ENCODE peak calls at places on chromosomes 5 and 9, in eight cellular contexts. One of them, this sample, is unnamed.

GRCh38 chr5:147691134-147691533 is 91.4 kb downstream of the JAKMIP2 start:
- DNase-seq in GM20000: no peak
- DNase-seq in iris pigment epithelial cell: no peak
- DNase-seq in EL: no peak
- DNase-seq in naive B cell: no peak
- DNase-seq in substantia nigra: no peak
- DNase-seq in neural crest cell: no peak
- DNase-seq in A549: no peak
- DNase-seq in this sample: no peak

GRCh38 chr5:77851229-77852067 is 75.3 kb upstream of the TBCA start:
- DNase-seq in iris pigment epithelial cell: peak; percentile 32
- DNase-seq in GM20000: peak; percentile 75
- DNase-seq in neural crest cell: peak; percentile 29
- DNase-seq in A549: no peak
- DNase-seq in EL: peak; percentile 40
- DNase-seq in naive B cell: peak; percentile 13
- DNase-seq in substantia nigra: no peak
- DNase-seq in this sample: peak; percentile 40

GRCh38 chr9:72338631-72339030 is 26.4 kb downstream of the ZFAND5 start:
- DNase-seq in EL: no peak
- DNase-seq in neural crest cell: no peak
- DNase-seq in A549: no peak
- DNase-seq in GM20000: no peak
- DNase-seq in iris pigment epithelial cell: no peak
- DNase-seq in substantia nigra: no peak
- DNase-seq in naive B cell: no peak
- DNase-seq in this sample: no peak

GRCh38 chr5:173155912-173156311 is 11.6 kb downstream of the BNIP1 start:
- DNase-seq in A549: no peak
- DNase-seq in EL: no peak
- DNase-seq in iris pigment epithelial cell: no peak
- DNase-seq in neural crest cell: no peak
- DNase-seq in GM20000: no peak
- DNase-seq in naive B cell: no peak
- DNase-seq in substantia nigra: no peak
- DNase-seq in this sample: no peak

GRCh38 chr9:123299558-123300126 is 31.3 kb upstream of the STRBP start:
- DNase-seq in substantia nigra: no peak
- DNase-seq in GM20000: no peak
- DNase-seq in A549: no peak
- DNase-seq in iris pigment epithelial cell: no peak
- DNase-seq in EL: no peak
- DNase-seq in neural crest cell: no peak
- DNase-seq in naive B cell: no peak
- DNase-seq in this sample: no peak

GRCh38 chr9:70043285-70043684 is 363 bp upstream of the MAMDC2 start:
- DNase-seq in naive B cell: no peak
- DNase-seq in A549: no peak
- DNase-seq in iris pigment epithelial cell: no peak
- DNase-seq in substantia nigra: no peak
- DNase-seq in EL: no peak
- DNase-seq in neural crest cell: no peak
- DNase-seq in GM20000: no peak
- DNase-seq in this sample: no peak

GRCh38 chr5:141876628-141877477 is 1.4 kb downstream of the PCDH1 start:
- DNase-seq in naive B cell: no peak
- DNase-seq in iris pigment epithelial cell: no peak
- DNase-seq in substantia nigra: no peak
- DNase-seq in neural crest cell: no peak
- DNase-seq in A549: no peak
- DNase-seq in GM20000: no peak
- DNase-seq in EL: no peak
- DNase-seq in this sample: no peak

GRCh38 chr9:35812025-35812602 is at the start of gene SPAG8:
- DNase-seq in A549: peak; percentile 98
- DNase-seq in naive B cell: peak; percentile 92
- DNase-seq in substantia nigra: peak; percentile 75
- DNase-seq in neural crest cell: peak; percentile 77
- DNase-seq in GM20000: peak; percentile 93
- DNase-seq in EL: peak; percentile 97
- DNase-seq in iris pigment epithelial cell: peak; percentile 98
- DNase-seq in this sample: peak; percentile 93

GRCh38 chr9:4741365-4742031 is 496 bp upstream of the AK3 start:
- DNase-seq in naive B cell: no peak
- DNase-seq in neural crest cell: peak; percentile 12
- DNase-seq in A549: peak; percentile 32
- DNase-seq in GM20000: peak; percentile 26
- DNase-seq in EL: peak; percentile 15
- DNase-seq in iris pigment epithelial cell: peak; percentile 17
- DNase-seq in substantia nigra: no peak
- DNase-seq in this sample: no peak

GRCh38 chr5:171388816-171389168 is 1.1 kb downstream of the NPM1 start:
- DNase-seq in A549: no peak
- DNase-seq in iris pigment epithelial cell: no peak
- DNase-seq in substantia nigra: no peak
- DNase-seq in naive B cell: no peak
- DNase-seq in GM20000: no peak
- DNase-seq in EL: no peak
- DNase-seq in neural crest cell: no peak
- DNase-seq in this sample: no peak

GRCh38 chr5:135560858-135561257 is 17.9 kb downstream of the CXCL14 start:
- DNase-seq in iris pigment epithelial cell: peak; percentile 71
- DNase-seq in EL: peak; percentile 76
- DNase-seq in neural crest cell: peak; percentile 92
- DNase-seq in substantia nigra: peak; percentile 78
- DNase-seq in A549: peak; percentile 86
- DNase-seq in GM20000: peak; percentile 79
- DNase-seq in naive B cell: peak; percentile 20
- DNase-seq in this sample: peak; percentile 86

GRCh38 chr9:36772449-36773370 is 200.0 kb downstream of the MELK start:
- DNase-seq in naive B cell: no peak
- DNase-seq in EL: peak; percentile 15
- DNase-seq in substantia nigra: no peak
- DNase-seq in A549: no peak
- DNase-seq in iris pigment epithelial cell: peak; percentile 42
- DNase-seq in neural crest cell: no peak
- DNase-seq in GM20000: no peak
- DNase-seq in this sample: no peak

GRCh38 chr9:27453860-27454553 is 70.1 kb upstream of the IFNK start:
- DNase-seq in substantia nigra: no peak
- DNase-seq in iris pigment epithelial cell: no peak
- DNase-seq in naive B cell: no peak
- DNase-seq in A549: no peak
- DNase-seq in GM20000: no peak
- DNase-seq in neural crest cell: no peak
- DNase-seq in EL: peak; percentile 10
- DNase-seq in this sample: no peak

GRCh38 chr5:124628251-124628650 is 118.2 kb downstream of the ZNF608 start:
- DNase-seq in iris pigment epithelial cell: no peak
- DNase-seq in A549: no peak
- DNase-seq in EL: no peak
- DNase-seq in GM20000: no peak
- DNase-seq in substantia nigra: no peak
- DNase-seq in neural crest cell: no peak
- DNase-seq in naive B cell: no peak
- DNase-seq in this sample: no peak

GRCh38 chr5:52668139-52668538 is 119.6 kb upstream of the ITGA1 start:
- DNase-seq in substantia nigra: no peak
- DNase-seq in neural crest cell: no peak
- DNase-seq in naive B cell: no peak
- DNase-seq in GM20000: no peak
- DNase-seq in EL: no peak
- DNase-seq in A549: no peak
- DNase-seq in iris pigment epithelial cell: no peak
- DNase-seq in this sample: no peak

GRCh38 chr5:166377756-166378155 is 1913.7 kb upstream of the WWC1 start:
- DNase-seq in substantia nigra: no peak
- DNase-seq in A549: no peak
- DNase-seq in neural crest cell: no peak
- DNase-seq in EL: no peak
- DNase-seq in GM20000: no peak
- DNase-seq in iris pigment epithelial cell: no peak
- DNase-seq in naive B cell: no peak
- DNase-seq in this sample: no peak